ENCODE peak calls at places on chromosomes 2 and 18, in six cellular contexts. S is nephron progenitor cell, K is GM20000, D is Calu3, Z is GM13977, U is A549. W is an unnamed sample.

GRCh38 chr2:96769816-96770215 is 9.1 kb downstream of the CNNM4 start:
- DNase-seq in S (no peak), K (no peak), D (no peak), Z (no peak), U (no peak), W (no peak)

GRCh38 chr2:41937464-41937861 is 110.4 kb upstream of the PKDCC start:
- DNase-seq in S (no peak), K (no peak), D (no peak), Z (no peak), U (no peak), W (no peak)

GRCh38 chr18:9721893-9722515 is 13.9 kb downstream of the RAB31 start:
- DNase-seq in S (no peak), K (no peak), D (no peak), Z (no peak), U (no peak), W (no peak)

GRCh38 chr2:211281430-211282073 is 725.2 kb downstream of the CPS1 start:
- DNase-seq in S (peak; percentile 6), K (no peak), D (no peak), Z (no peak), U (no peak), W (peak; percentile 7)

GRCh38 chr2:223789423-223789822 is 48.0 kb downstream of the AP1S3 start:
- DNase-seq in S (no peak), K (no peak), D (no peak), Z (no peak), U (no peak), W (no peak)

GRCh38 chr2:197372582-197372981 is 62.0 kb upstream of the ANKRD44 start:
- DNase-seq in S (no peak), K (no peak), D (no peak), Z (no peak), U (no peak), W (no peak)

GRCh38 chr2:94725543-94725942 is 145.7 kb upstream of the TEKT4 start:
- DNase-seq in S (no peak), K (no peak), D (no peak), Z (no peak), U (no peak), W (no peak)

GRCh38 chr2:46876741-46877384 is 38.7 kb downstream of the MCFD2 start:
- DNase-seq in S (no peak), K (no peak), D (peak; percentile 41), Z (no peak), U (peak; percentile 82), W (no peak)

GRCh38 chr2:217667545-217667944 is 335.2 kb downstream of the TNS1 start:
- DNase-seq in S (no peak), K (no peak), D (no peak), Z (no peak), U (no peak), W (no peak)

GRCh38 chr18:58009166-58009565 is 34.9 kb upstream of the NEDD4L start:
- DNase-seq in S (no peak), K (no peak), D (no peak), Z (no peak), U (no peak), W (no peak)

GRCh38 chr18:6488956-6489355 is 74.2 kb upstream of the L3MBTL4 start:
- DNase-seq in S (no peak), K (no peak), D (no peak), Z (no peak), U (no peak), W (no peak)

GRCh38 chr2:217919781-217920351 is 82.9 kb downstream of the TNS1 start:
- DNase-seq in S (no peak), K (no peak), D (no peak), Z (no peak), U (no peak), W (no peak)

GRCh38 chr2:232001073-232001472 is 39.6 kb downstream of the DIS3L2 start:
- DNase-seq in S (no peak), K (no peak), D (no peak), Z (no peak), U (no peak), W (no peak)

GRCh38 chr2:112915300-112916144 is 4.6 kb downstream of the IL37 start:
- DNase-seq in S (no peak), K (no peak), D (no peak), Z (no peak), U (no peak), W (no peak)

GRCh38 chr18:56413862-56414261 is 224.5 kb downstream of the TXNL1 start:
- DNase-seq in S (no peak), K (no peak), D (no peak), Z (no peak), U (no peak), W (no peak)

GRCh38 chr2:234879671-234880455 is 72.0 kb upstream of the SH3BP4 start:
- DNase-seq in S (no peak), K (no peak), D (no peak), Z (no peak), U (peak; percentile 31), W (no peak)

GRCh38 chr18:8056723-8057122 is 489.6 kb downstream of the PTPRM start:
- DNase-seq in S (no peak), K (no peak), D (no peak), Z (no peak), U (no peak), W (no peak)

GRCh38 chr2:10538224-10538894 is 90.2 kb upstream of the ODC1 start:
- DNase-seq in S (no peak), K (no peak), D (no peak), Z (no peak), U (peak; percentile 50), W (no peak)

GRCh38 chr18:72541871-72542690 is 2.1 kb downstream of the CBLN2 start:
- DNase-seq in S (peak; percentile 53), K (no peak), D (no peak), Z (peak; percentile 14), U (no peak), W (no peak)

GRCh38 chr2:42917374-42918017 is 125.1 kb upstream of the HAAO start:
- DNase-seq in S (no peak), K (no peak), D (no peak), Z (no peak), U (no peak), W (no peak)

GRCh38 chr18:63890950-63891304 is 3.4 kb downstream of the SERPINB2 start:
- DNase-seq in S (no peak), K (peak; percentile 55), D (no peak), Z (no peak), U (peak; percentile 6), W (no peak)

GRCh38 chr2:120104002-120104467 is 91.2 kb downstream of the EPB41L5 start:
- DNase-seq in S (no peak), K (no peak), D (no peak), Z (no peak), U (no peak), W (no peak)

GRCh38 chr2:18987592-18988073 is 370.8 kb downstream of the OSR1 start:
- DNase-seq in S (no peak), K (no peak), D (peak; percentile 64), Z (no peak), U (peak; percentile 27), W (no peak)

DNA sequence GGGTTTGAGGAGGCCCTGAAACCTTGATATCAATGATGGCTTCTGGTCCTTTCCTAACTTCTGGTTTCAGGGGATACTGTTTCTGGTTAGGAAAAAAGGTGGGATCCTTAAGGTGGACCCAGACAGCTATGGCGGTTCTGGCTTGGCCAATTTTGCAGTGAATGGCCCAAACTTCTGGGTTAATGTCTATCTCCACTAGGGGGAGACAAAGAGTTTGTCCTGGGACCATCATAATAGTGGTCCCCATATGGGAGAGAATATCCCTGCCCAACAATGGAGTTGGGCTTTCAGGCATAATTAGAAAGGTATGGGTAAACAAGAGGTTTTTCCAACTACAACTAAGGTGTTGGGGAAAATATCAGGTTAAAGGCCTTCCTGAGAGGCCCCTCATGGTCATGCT is 273.5 kb downstream of the CALCRL start:
- DNase-seq in S (no peak), K (no peak), D (no peak), Z (no peak), U (peak; percentile 2), W (no peak)
- TF ChIP-seq CTCF in S (peak; percentile 32), K (peak; percentile 19), D (peak; percentile 44), Z (peak; percentile 23), U (peak; percentile 26), W (peak; percentile 64)

GRCh38 chr2:107648781-107649413 is 177.8 kb upstream of the RGPD4 start:
- DNase-seq in S (no peak), K (no peak), D (no peak), Z (no peak), U (no peak), W (no peak)
- TF ChIP-seq CTCF in S (no peak), K (no peak), D (no peak), Z (no peak), U (no peak), W (no peak)

GRCh38 chr2:8954990-8955389 is 48.5 kb downstream of the MBOAT2 start:
- DNase-seq in S (no peak), K (no peak), D (no peak), Z (no peak), U (no peak), W (no peak)

GRCh38 chr2:8953525-8953924 is 50.0 kb downstream of the MBOAT2 start:
- DNase-seq in S (no peak), K (no peak), D (no peak), Z (no peak), U (no peak), W (no peak)

GRCh38 chr2:8957593-8957992 is 45.9 kb downstream of the MBOAT2 start:
- DNase-seq in S (no peak), K (no peak), D (no peak), Z (no peak), U (no peak), W (peak; percentile 12)

DNA sequence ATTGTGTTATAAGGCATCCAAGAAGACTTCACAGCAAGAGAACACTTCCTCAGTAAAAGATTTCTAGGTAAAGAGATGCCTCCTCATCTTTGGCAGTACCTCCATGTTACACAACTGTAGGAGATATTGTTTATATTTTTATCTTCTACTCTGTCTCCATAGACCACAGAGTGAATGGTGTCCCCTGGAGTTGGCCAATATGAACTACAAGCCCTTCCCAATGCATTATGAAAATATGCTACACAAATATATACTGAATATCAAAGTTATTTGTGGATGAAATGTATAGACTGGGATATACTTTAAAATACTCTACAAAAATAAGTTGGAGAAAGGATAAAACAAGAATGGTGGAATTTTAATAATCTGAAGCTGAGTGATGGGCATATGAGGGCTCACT is 46.7 kb downstream of the MBOAT2 start:
- DNase-seq in S (no peak), K (no peak), D (no peak), Z (no peak), U (no peak), W (no peak)
- TF ChIP-seq CTCF in S (no peak), K (no peak), D (no peak), Z (no peak), U (no peak), W (no peak)

GRCh38 chr2:8285081-8285480 is 396.8 kb upstream of the ID2 start:
- DNase-seq in S (no peak), K (no peak), D (no peak), Z (no peak), U (no peak), W (no peak)
- TF ChIP-seq CTCF in S (no peak), K (peak; percentile 7), D (no peak), Z (peak; percentile 11), U (no peak), W (no peak)

DNA sequence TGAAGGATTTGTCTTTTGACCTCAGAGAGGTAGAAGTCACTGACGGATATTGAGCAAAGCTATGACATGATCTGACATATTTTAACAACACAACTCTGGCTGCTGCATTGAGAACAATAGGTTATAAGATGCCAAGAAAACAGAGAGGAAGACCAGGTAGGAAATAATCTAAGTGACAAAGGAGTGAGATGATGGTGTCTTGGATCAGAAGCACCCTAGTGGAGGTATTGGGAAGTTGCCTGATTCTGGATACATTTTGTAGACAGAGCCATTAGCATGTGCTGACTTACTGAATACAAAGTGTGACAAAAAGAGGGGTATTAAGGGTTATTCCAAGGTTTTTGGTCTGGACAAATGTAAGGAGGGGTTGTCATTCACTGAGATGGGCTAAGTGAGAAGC is 1438.1 kb downstream of the DPP10 start:
- DNase-seq in S (no peak), K (no peak), D (no peak), Z (no peak), U (no peak), W (no peak)
- TF ChIP-seq CTCF in S (peak; percentile 42), K (no peak), D (no peak), Z (no peak), U (no peak), W (peak; percentile 65)

W was measured in endothelial cell.